ENCODE peak calls at places on chromosomes 13 and 19, in five cellular contexts. N is GM12865, W is retinal pigment epithelial cell, X is heart left ventricle, P is fibroblast of the aortic adventitia. B is an unnamed sample.

GRCh38 chr13:66659291-66660012 is 570.7 kb downstream of the PCDH9 start:
- DNase-seq in N (no peak), X (no peak), W (no peak), P (peak; percentile 9), B (peak; percentile 76)

GRCh38 chr19:35673121-35673804 is 6.9 kb downstream of the UPK1A start:
- DNase-seq in W (no peak), P (peak; percentile 48), X (no peak), N (peak; percentile 51), B (peak; percentile 55)

GRCh38 chr19:4338441-4339350 is at the start of gene STAP2:
- DNase-seq in N (peak; percentile 70), P (no peak), X (no peak), W (no peak), B (peak; percentile 33)

GRCh38 chr13:45200701-45201230 is at the start of gene KCTD4:
- DNase-seq in W (no peak), P (peak; percentile 37), X (no peak), N (no peak), B (peak; percentile 37)

GRCh38 chr13:75049936-75050335 is 432.0 kb downstream of the TBC1D4 start:
- DNase-seq in W (no peak), X (no peak), N (no peak), P (no peak), B (peak; percentile 7)

GRCh38 chr13:24279267-24279666 is 30.1 kb upstream of the C1QTNF9 start:
- DNase-seq in X (no peak), P (no peak), W (no peak), N (no peak), B (no peak)

GRCh38 chr19:49712397-49712859 is 21.5 kb downstream of the CPT1C start:
- DNase-seq in P (peak; percentile 56), W (no peak), X (peak; percentile 53), N (peak; percentile 21), B (peak; percentile 19)

GRCh38 chr13:90232291-90232690 is 1115.2 kb upstream of the MIR17HG start:
- DNase-seq in P (no peak), N (no peak), W (no peak), X (no peak), B (peak; percentile 55)

GRCh38 chr13:105410602-105411001 is 1124.9 kb downstream of the EFNB2 start:
- DNase-seq in W (no peak), X (peak; percentile 29), P (peak; percentile 1), N (peak; percentile 16), B (peak; percentile 67)

GRCh38 chr13:36347826-36348225 is 1.6 kb upstream of the SPART start:
- DNase-seq in W (no peak), P (no peak), N (no peak), X (no peak), B (no peak)

GRCh38 chr13:38863536-38863935 is 127.1 kb downstream of the STOML3 start:
- DNase-seq in P (no peak), X (no peak), W (no peak), N (peak; percentile 38), B (no peak)

GRCh38 chr13:84500016-84500415 is 617.7 kb upstream of the SLITRK1 start:
- DNase-seq in W (no peak), N (no peak), P (peak; percentile 57), X (no peak), B (peak; percentile 14)

GRCh38 chr13:113650275-113650674 is 7.7 kb downstream of the ATP4B start:
- DNase-seq in X (peak; percentile 14), P (no peak), N (no peak), W (no peak), B (no peak)

GRCh38 chr19:8575467-8575997 is 1.7 kb downstream of the MYO1F start:
- DNase-seq in P (peak; percentile 49), N (no peak), W (no peak), X (no peak), B (peak; percentile 47)

GRCh38 chr19:42577016-42577415 is 17.7 kb downstream of the CEACAM8 start:
- DNase-seq in W (no peak), X (no peak), N (no peak), P (no peak), B (no peak)

GRCh38 chr13:92896842-92897241 is 329.8 kb upstream of the GPC6 start:
- DNase-seq in X (no peak), P (peak; percentile 39), N (peak; percentile 33), W (peak; percentile 22), B (peak; percentile 75)

GRCh38 chr13:50284540-50284939 is 269.3 kb downstream of the KCNRG start:
- DNase-seq in W (no peak), N (peak; percentile 40), P (no peak), X (no peak), B (no peak)

GRCh38 chr19:47226426-47227346 is 4.3 kb downstream of the BBC3 start:
- DNase-seq in N (peak; percentile 95), W (no peak), P (peak; percentile 76), X (peak; percentile 88), B (peak; percentile 74)

GRCh38 chr13:40657961-40658360 is 8.5 kb downstream of the FOXO1 start:
- DNase-seq in N (no peak), P (peak; percentile 39), X (no peak), W (no peak), B (peak; percentile 55)

GRCh38 chr19:7819337-7819736 is 10.7 kb upstream of the EVI5L start:
- DNase-seq in P (no peak), X (no peak), N (peak; percentile 92), W (no peak), B (no peak)

GRCh38 chr19:56837492-56837891 is 3.0 kb downstream of the PEG3 start:
- DNase-seq in X (peak; percentile 81), N (no peak), W (peak; percentile 9), P (no peak), B (peak; percentile 22)

GRCh38 chr19:35216833-35217707 is 11.5 kb downstream of the FAM187B start:
- DNase-seq in W (no peak), N (peak; percentile 67), P (no peak), X (peak; percentile 37), B (no peak)

GRCh38 chr13:40445557-40445990 is 220.9 kb downstream of the FOXO1 start:
- DNase-seq in N (peak; percentile 99), X (peak; percentile 78), P (peak; percentile 80), W (peak; percentile 17), B (peak; percentile 50)

GRCh38 chr19:40542197-40542859 is 34.3 kb upstream of the SHKBP1 start:
- DNase-seq in P (peak; percentile 93), W (no peak), X (peak; percentile 74), N (no peak), B (peak; percentile 67)

GRCh38 chr19:56917998-56918397 is 77.5 kb upstream of the PEG3 start:
- DNase-seq in X (no peak), P (no peak), W (no peak), N (no peak), B (no peak)

GRCh38 chr13:74187564-74187963 is 53.4 kb upstream of the KLF12 start:
- DNase-seq in N (no peak), W (no peak), X (no peak), P (no peak), B (no peak)

DNA sequence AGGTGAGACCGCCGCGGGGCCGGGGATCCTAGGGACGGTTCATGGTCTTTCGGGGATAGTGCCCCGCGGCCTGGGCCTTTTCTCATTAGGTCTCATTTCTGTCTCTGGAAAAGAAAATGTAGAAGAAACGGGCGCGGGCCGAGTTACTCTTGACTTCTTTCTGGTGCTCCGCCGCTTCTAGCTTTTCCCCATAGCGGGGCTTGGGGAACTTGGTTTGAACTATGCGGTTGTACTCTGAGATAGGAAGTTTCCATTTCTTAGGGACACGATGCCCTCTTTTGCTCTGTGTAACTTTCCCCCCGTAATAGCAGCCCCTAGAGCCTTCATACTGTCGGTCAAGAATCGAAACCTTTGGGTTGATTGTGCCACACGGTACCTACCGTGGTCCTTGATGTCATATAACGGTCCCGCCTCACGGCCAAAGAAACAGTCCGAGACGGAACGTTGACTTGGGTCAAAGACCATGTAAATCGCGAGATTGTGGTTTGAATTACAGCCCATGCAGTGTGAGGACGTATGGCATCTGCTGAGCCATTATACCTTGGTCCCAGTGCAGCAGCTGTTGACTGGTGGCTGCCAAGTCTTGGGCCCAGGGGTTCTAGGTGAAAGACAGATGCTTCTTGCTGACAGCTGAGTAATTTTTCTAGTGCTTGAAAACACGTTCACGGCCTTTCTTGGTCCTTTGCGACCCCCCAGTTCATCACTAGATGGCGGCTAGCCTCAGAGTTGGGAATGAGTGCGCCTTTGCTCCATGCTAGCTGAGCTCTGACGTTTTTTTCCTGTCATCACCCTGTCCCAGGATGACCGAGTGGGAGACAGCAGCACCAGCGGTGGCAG is 487 bp downstream of the RPS5 start:
- DNase-seq in X (no peak), W (no peak), N (no peak), P (no peak), B (peak; percentile 33)
- TF ChIP-seq CTCF in X (no peak), W (peak; percentile 15), N (no peak), P (no peak), B (no peak)

GRCh38 chr19:941292-942132 is 15.7 kb downstream of the ARID3A start:
- DNase-seq in P (no peak), X (no peak), W (no peak), N (no peak), B (no peak)

GRCh38 chr19:942133-942645 is 16.4 kb downstream of the ARID3A start:
- DNase-seq in W (no peak), X (no peak), N (no peak), P (no peak), B (no peak)

GRCh38 chr19:939922-940321 is 14.1 kb downstream of the ARID3A start:
- DNase-seq in N (no peak), W (no peak), X (no peak), P (no peak), B (no peak)

GRCh38 chr19:939439-939838 is 13.6 kb downstream of the ARID3A start:
- DNase-seq in N (no peak), P (no peak), W (no peak), X (no peak), B (no peak)

GRCh38 chr19:940591-941291 is 14.9 kb downstream of the ARID3A start:
- DNase-seq in P (peak; percentile 83), W (no peak), X (peak; percentile 68), N (peak; percentile 50), B (peak; percentile 57)
- H3K4me3 ChIP-seq in P (peak overlapping the region; percentile 42), W (no peak overlapping the region), X (peak overlapping the region; percentile 44), N (peak overlapping the region; percentile 42), B (no peak overlapping the region)

DNA sequence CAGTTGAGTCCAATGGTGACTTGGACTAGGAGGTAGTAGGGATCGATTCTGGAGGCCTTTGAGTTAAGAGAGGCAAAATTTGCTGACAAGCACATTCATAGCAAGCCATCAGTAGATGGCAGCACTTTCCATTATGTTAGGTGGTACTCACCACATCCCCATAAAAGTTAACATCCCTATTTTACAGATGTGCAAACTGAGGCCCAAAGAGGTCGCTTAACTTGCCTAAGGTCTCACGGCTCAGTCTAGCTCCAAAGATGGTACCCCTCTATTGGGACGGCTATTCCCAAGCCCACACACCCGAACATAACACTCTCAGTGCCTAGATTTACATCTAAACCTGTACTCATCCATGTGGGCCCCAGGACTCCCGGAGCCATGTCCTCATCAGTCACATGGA is 21.5 kb upstream of the FOSB start:
- DNase-seq in P (peak; percentile 56), N (peak; percentile 62), W (no peak), X (no peak), B (peak; percentile 71)
- TF ChIP-seq CTCF in P (peak; percentile 23), N (peak; percentile 45), W (peak; percentile 49), X (peak; percentile 37), B (peak; percentile 58)

GRCh38 chr19:14732510-14732909 is 42.7 kb downstream of the ZNF333 start:
- DNase-seq in P (no peak), N (no peak), W (no peak), X (no peak), B (no peak)

GRCh38 chr19:14733574-14733973 is 43.7 kb downstream of the ZNF333 start:
- DNase-seq in W (no peak), N (no peak), X (no peak), P (no peak), B (no peak)

GRCh38 chr19:14735915-14736314 is 42.4 kb downstream of the ADGRE2 start:
- DNase-seq in N (no peak), P (no peak), X (no peak), W (no peak), B (no peak)

GRCh38 chr19:14728595-14728994 is 38.7 kb downstream of the ZNF333 start:
- DNase-seq in N (no peak), P (no peak), X (no peak), W (no peak), B (no peak)

GRCh38 chr19:14731200-14731599 is 41.4 kb downstream of the ZNF333 start:
- DNase-seq in N (no peak), W (no peak), P (no peak), X (no peak), B (peak; percentile 14)
- H3K4me3 ChIP-seq in N (no peak overlapping the region), W (no peak overlapping the region), P (no peak overlapping the region), X (no peak overlapping the region), B (peak overlapping the region; percentile 14)

B was measured in choroid plexus epithelial cell.